ENCODE peak calls at places on chromosome 19, in six cellular contexts. H, Y, A, V, S and L are unnamed samples.

GRCh38 chr19:39335168-39335567 is 675 bp downstream of the GMFG start:
- DNase-seq in Y (no peak), A (no peak), H (no peak), S (no peak), V (no peak), L (no peak)

GRCh38 chr19:18607222-18608101 is 863 bp upstream of the CRLF1 start:
- DNase-seq in S (no peak), H (no peak), V (peak; percentile 64), A (no peak), Y (no peak), L (no peak)

GRCh38 chr19:10769533-10770491 is 51.9 kb downstream of the DNM2 start:
- DNase-seq in H (no peak), A (no peak), V (no peak), Y (peak; percentile 26), S (peak; percentile 75), L (peak; percentile 69)

GRCh38 chr19:38977445-38978314 is 2.1 kb upstream of the FBXO17 start:
- DNase-seq in Y (peak; percentile 50), S (peak; percentile 67), A (no peak), H (no peak), V (no peak), L (no peak)

GRCh38 chr19:39679791-39680168 is 24.1 kb downstream of the LGALS16 start:
- DNase-seq in Y (no peak), V (no peak), A (no peak), H (no peak), S (no peak), L (no peak)

GRCh38 chr19:56273563-56274117 is 1.1 kb downstream of the EDDM13 start:
- DNase-seq in A (no peak), S (peak; percentile 24), Y (peak; percentile 45), V (no peak), H (no peak), L (peak; percentile 7)

GRCh38 chr19:33399745-33400681 is 26.5 kb downstream of the CEBPG start:
- DNase-seq in H (no peak), Y (no peak), V (no peak), A (no peak), S (no peak), L (no peak)

GRCh38 chr19:45179063-45179847 is 671 bp downstream of the BLOC1S3 start:
- DNase-seq in Y (peak; percentile 17), H (no peak), V (no peak), A (no peak), S (peak; percentile 52), L (peak; percentile 21)

GRCh38 chr19:55044771-55045716 is 7.0 kb upstream of the GP6 start:
- DNase-seq in A (no peak), V (no peak), S (no peak), Y (no peak), H (no peak), L (no peak)

GRCh38 chr19:11479470-11480080 is 1.3 kb downstream of the ELAVL3 start:
- DNase-seq in H (peak; percentile 92), A (peak; percentile 50), Y (no peak), V (peak; percentile 97), S (no peak), L (peak; percentile 49)

GRCh38 chr19:16371540-16371986 is 46.9 kb downstream of the KLF2 start:
- DNase-seq in Y (no peak), A (no peak), V (no peak), S (no peak), H (no peak), L (no peak)

GRCh38 chr19:13619203-13619632 is 112.9 kb upstream of the CACNA1A start:
- DNase-seq in H (no peak), V (no peak), Y (peak; percentile 81), A (no peak), S (no peak), L (no peak)

GRCh38 chr19:45821103-45821521 is 6.0 kb upstream of the RSPH6A start:
- DNase-seq in H (no peak), A (no peak), Y (no peak), S (no peak), V (no peak), L (no peak)

GRCh38 chr19:16369664-16370576 is 45.3 kb downstream of the KLF2 start:
- DNase-seq in V (no peak), H (no peak), Y (no peak), S (no peak), A (no peak), L (no peak)

GRCh38 chr19:39237200-39238184 is 7.3 kb downstream of the IFNL3 start:
- DNase-seq in V (no peak), A (no peak), Y (no peak), S (no peak), H (peak; percentile 71), L (peak; percentile 63)

GRCh38 chr19:55206664-55207500 is 2.4 kb downstream of the PTPRH start:
- DNase-seq in H (peak; percentile 87), S (peak; percentile 90), V (peak; percentile 74), A (peak; percentile 67), Y (peak; percentile 86), L (peak; percentile 38)

GRCh38 chr19:38250821-38251563 is 5.2 kb downstream of the PPP1R14A start:
- DNase-seq in H (peak; percentile 55), A (no peak), S (peak; percentile 80), Y (no peak), V (peak; percentile 70), L (no peak)

GRCh38 chr19:38362076-38362945 is 12.1 kb upstream of the PSMD8 start:
- DNase-seq in H (peak; percentile 96), V (peak; percentile 99), Y (peak; percentile 49), A (peak; percentile 77), S (peak; percentile 71), L (peak; percentile 63)

GRCh38 chr19:48487544-48487943 is 18.4 kb downstream of the CYTH2 start:
- DNase-seq in A (no peak), V (no peak), H (no peak), S (no peak), Y (no peak), L (no peak)
- H4K91ac ChIP-seq in A (no peak overlapping the region), V (no peak overlapping the region), H (no peak overlapping the region), S (no peak overlapping the region), Y (peak overlapping the region; percentile 11), L (no peak overlapping the region)

GRCh38 chr19:1222394-1222793 is 15.4 kb downstream of the CBARP start:
- DNase-seq in A (no peak), S (no peak), H (no peak), V (peak; percentile 48), Y (no peak), L (no peak)

GRCh38 chr19:1224847-1225246 is 13.0 kb downstream of the CBARP start:
- DNase-seq in V (no peak), Y (no peak), H (no peak), S (no peak), A (no peak), L (no peak)

GRCh38 chr19:1225451-1226226 is 12.2 kb downstream of the CBARP start:
- DNase-seq in S (no peak), H (no peak), V (peak; percentile 43), Y (no peak), A (no peak), L (no peak)

GRCh38 chr19:1223018-1223855 is 14.6 kb downstream of the CBARP start:
- DNase-seq in A (no peak), H (peak; percentile 81), S (no peak), V (peak; percentile 80), Y (peak; percentile 42), L (peak; percentile 35)

GRCh38 chr19:1224047-1224825 is 13.6 kb downstream of the CBARP start:
- DNase-seq in Y (no peak), S (no peak), A (no peak), H (no peak), V (no peak), L (no peak)
- H4K91ac ChIP-seq in Y (no peak overlapping the region), S (no peak overlapping the region), A (no peak overlapping the region), H (no peak overlapping the region), V (no peak overlapping the region), L (no peak overlapping the region)

DNA sequence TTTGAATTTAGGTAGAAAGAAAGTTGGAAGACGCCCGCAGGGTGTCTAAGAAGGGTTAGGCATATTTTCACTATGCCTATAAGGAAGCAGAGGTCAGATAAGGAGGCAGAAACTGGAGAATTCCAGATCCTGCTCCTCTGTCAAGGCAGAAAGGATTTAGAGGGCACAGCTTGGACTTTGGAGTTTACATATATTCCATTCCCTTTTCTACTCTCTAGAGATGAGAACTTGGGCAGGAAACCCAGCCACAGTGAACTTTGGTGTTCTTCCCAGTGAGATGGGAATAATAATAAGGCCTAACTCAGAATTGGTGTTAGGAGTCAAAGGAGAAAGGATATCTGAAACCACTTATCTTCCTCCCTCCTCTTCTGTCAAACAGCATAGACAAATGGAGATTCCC is 37.4 kb downstream of the CCNE1 start:
- DNase-seq in V (no peak), A (no peak), S (no peak), Y (no peak), H (no peak), L (no peak)
- H4K91ac ChIP-seq in V (no peak overlapping the region), A (no peak overlapping the region), S (no peak overlapping the region), Y (no peak overlapping the region), H (no peak overlapping the region), L (no peak overlapping the region)

GRCh38 chr19:1113278-1113985 is 9.6 kb downstream of the GPX4 start:
- DNase-seq in Y (peak; percentile 94), A (peak; percentile 88), V (peak; percentile 99), S (peak; percentile 94), H (peak; percentile 96), L (peak; percentile 95)

GRCh38 chr19:1113986-1114483 is 10.2 kb downstream of the GPX4 start:
- DNase-seq in H (no peak), Y (no peak), A (no peak), S (no peak), V (no peak), L (peak; percentile 79)

GRCh38 chr19:1117654-1118053 is 13.9 kb downstream of the GPX4 start:
- DNase-seq in H (no peak), S (no peak), A (no peak), V (no peak), Y (no peak), L (no peak)

GRCh38 chr19:1116726-1117581 is 13.2 kb downstream of the GPX4 start:
- DNase-seq in Y (no peak), S (no peak), A (no peak), H (peak; percentile 72), V (no peak), L (no peak)

DNA sequence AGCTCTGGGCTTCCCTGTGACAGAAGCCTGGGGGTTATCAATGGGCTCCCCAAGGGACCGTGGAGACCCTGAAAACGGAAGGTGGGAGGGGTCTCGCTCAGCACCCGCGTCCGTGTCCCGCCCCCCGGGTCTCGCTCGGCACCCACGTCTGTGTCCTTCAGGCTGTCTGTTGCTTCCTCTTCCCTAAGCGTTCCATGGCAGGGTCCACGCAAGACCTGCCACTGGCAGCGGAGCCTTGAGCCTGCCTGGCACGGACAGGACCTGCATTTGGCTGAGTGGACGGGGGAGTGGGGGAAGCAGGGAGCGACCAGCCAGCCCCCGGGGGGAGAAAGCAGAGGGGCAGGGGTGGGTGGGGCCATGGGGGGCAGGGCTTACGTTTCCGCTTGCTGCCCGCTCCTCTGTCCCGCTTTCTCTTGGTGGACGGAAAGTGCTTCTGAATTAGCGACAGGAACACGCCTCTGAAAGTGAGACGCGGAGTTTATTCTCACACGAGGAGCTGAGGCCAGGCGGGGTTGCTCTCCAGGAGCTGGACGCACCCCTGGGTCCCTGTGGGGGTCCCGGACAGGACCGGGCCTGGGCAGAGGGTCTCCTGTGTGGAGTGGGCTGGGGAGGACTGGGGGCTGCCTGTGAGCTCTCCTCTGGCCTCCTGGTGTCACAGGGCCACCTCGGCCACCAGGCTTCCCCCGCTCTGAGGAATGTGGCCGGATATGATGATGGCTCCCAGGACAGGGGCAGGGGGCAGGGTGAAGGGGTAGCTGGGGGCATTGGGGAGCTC is 12.0 kb downstream of the GPX4 start:
- DNase-seq in H (no peak), V (no peak), S (no peak), Y (no peak), A (no peak), L (no peak)
- H4K91ac ChIP-seq in H (no peak overlapping the region), V (no peak overlapping the region), S (no peak overlapping the region), Y (no peak overlapping the region), A (no peak overlapping the region), L (no peak overlapping the region)